ENCODE peak calls at places on chromosome 16, in five cellular contexts. One of them, this sample, is unnamed.

GRCh38 chr16:11601425-11601824 is 14.7 kb upstream of the LITAF start:
- DNase-seq in ovary: peak
- DNase-seq in kidney epithelial cell: no peak
- DNase-seq in NB4: no peak
- DNase-seq in esophagus squamous epithelium: no peak
- DNase-seq in this sample: no peak

GRCh38 chr16:89155184-89155679 is 16.3 kb upstream of the CDH15 start:
- DNase-seq in ovary: peak
- DNase-seq in kidney epithelial cell: no peak
- DNase-seq in NB4: no peak
- DNase-seq in esophagus squamous epithelium: no peak
- DNase-seq in this sample: no peak

GRCh38 chr16:79651363-79651762 is 50.8 kb upstream of the MAF start:
- DNase-seq in ovary: peak
- DNase-seq in kidney epithelial cell: no peak
- DNase-seq in NB4: no peak
- DNase-seq in esophagus squamous epithelium: no peak
- DNase-seq in this sample: no peak

GRCh38 chr16:2598723-2599122 is 60.9 kb downstream of the PDPK1 start:
- DNase-seq in ovary: no peak
- DNase-seq in kidney epithelial cell: no peak
- DNase-seq in NB4: no peak
- DNase-seq in esophagus squamous epithelium: no peak
- DNase-seq in this sample: no peak

GRCh38 chr16:5615868-5616642 is 518.5 kb upstream of the EEF2KMT start:
- DNase-seq in ovary: no peak
- DNase-seq in kidney epithelial cell: no peak
- DNase-seq in NB4: peak
- DNase-seq in esophagus squamous epithelium: no peak
- DNase-seq in this sample: peak

GRCh38 chr16:879461-879861 is 78.9 kb upstream of the GNG13 start:
- DNase-seq in ovary: peak
- DNase-seq in kidney epithelial cell: no peak
- DNase-seq in NB4: no peak
- DNase-seq in esophagus squamous epithelium: no peak
- DNase-seq in this sample: no peak

GRCh38 chr16:47375423-47375822 is 85.4 kb downstream of the ITFG1 start:
- DNase-seq in ovary: no peak
- DNase-seq in kidney epithelial cell: no peak
- DNase-seq in NB4: no peak
- DNase-seq in esophagus squamous epithelium: no peak
- DNase-seq in this sample: no peak

GRCh38 chr16:17414421-17414820 is 56.3 kb downstream of the XYLT1 start:
- DNase-seq in ovary: no peak
- DNase-seq in kidney epithelial cell: no peak
- DNase-seq in NB4: peak
- DNase-seq in esophagus squamous epithelium: no peak
- DNase-seq in this sample: peak

GRCh38 chr16:10920726-10921427 is 21.4 kb downstream of the DEXI start:
- DNase-seq in ovary: no peak
- DNase-seq in kidney epithelial cell: peak
- DNase-seq in NB4: no peak
- DNase-seq in esophagus squamous epithelium: no peak
- DNase-seq in this sample: no peak

GRCh38 chr16:87235810-87236515 is 81.2 kb downstream of the C16orf95 start:
- DNase-seq in ovary: no peak
- DNase-seq in kidney epithelial cell: no peak
- DNase-seq in NB4: peak
- DNase-seq in esophagus squamous epithelium: no peak
- DNase-seq in this sample: peak

GRCh38 chr16:29641561-29641960 is 21.5 kb upstream of the SPN start:
- DNase-seq in ovary: no peak
- DNase-seq in kidney epithelial cell: no peak
- DNase-seq in NB4: peak
- DNase-seq in esophagus squamous epithelium: no peak
- DNase-seq in this sample: peak
- TF ChIP-seq CTCF in ovary: no peak
- TF ChIP-seq CTCF in kidney epithelial cell: peak
- TF ChIP-seq CTCF in NB4: no peak
- TF ChIP-seq CTCF in esophagus squamous epithelium: no peak
- TF ChIP-seq CTCF in this sample: peak

GRCh38 chr16:66661210-66661560 is 35.4 kb downstream of the CMTM4 start:
- DNase-seq in ovary: no peak
- DNase-seq in kidney epithelial cell: peak
- DNase-seq in NB4: no peak
- DNase-seq in esophagus squamous epithelium: no peak
- DNase-seq in this sample: no peak

GRCh38 chr16:66660422-66661209 is 35.9 kb downstream of the CMTM4 start:
- DNase-seq in ovary: peak
- DNase-seq in kidney epithelial cell: peak
- DNase-seq in NB4: peak
- DNase-seq in esophagus squamous epithelium: no peak
- DNase-seq in this sample: no peak

GRCh38 chr16:66656547-66656946 is 40.0 kb downstream of the CMTM4 start:
- DNase-seq in ovary: no peak
- DNase-seq in kidney epithelial cell: no peak
- DNase-seq in NB4: no peak
- DNase-seq in esophagus squamous epithelium: no peak
- DNase-seq in this sample: no peak

GRCh38 chr16:66658143-66658859 is 38.2 kb downstream of the CMTM4 start:
- DNase-seq in ovary: no peak
- DNase-seq in kidney epithelial cell: no peak
- DNase-seq in NB4: peak
- DNase-seq in esophagus squamous epithelium: no peak
- DNase-seq in this sample: no peak

DNA sequence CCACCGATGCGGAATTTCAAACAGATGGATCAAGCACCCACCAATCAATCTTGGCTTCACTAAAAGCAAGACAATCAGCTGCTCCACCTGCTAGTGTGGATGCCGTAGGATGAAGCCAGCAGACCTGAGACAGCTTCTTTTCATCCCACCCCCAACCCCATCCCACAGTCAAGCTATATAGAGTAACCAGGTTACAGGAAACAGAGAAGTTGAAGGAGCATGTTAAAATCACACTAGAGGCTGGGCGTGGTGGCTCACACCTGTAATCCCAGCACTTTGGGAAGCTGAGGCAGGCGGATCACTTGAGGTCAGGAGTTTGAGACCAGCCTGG is 37.7 kb downstream of the CMTM4 start:
- DNase-seq in ovary: no peak
- DNase-seq in kidney epithelial cell: no peak
- DNase-seq in NB4: no peak
- DNase-seq in esophagus squamous epithelium: no peak
- DNase-seq in this sample: no peak
- H3K4me3 ChIP-seq in ovary: no peak
- H3K4me3 ChIP-seq in kidney epithelial cell: no peak
- H3K4me3 ChIP-seq in NB4: no peak
- H3K4me3 ChIP-seq in esophagus squamous epithelium: no peak
- H3K4me3 ChIP-seq in this sample: no peak

DNA sequence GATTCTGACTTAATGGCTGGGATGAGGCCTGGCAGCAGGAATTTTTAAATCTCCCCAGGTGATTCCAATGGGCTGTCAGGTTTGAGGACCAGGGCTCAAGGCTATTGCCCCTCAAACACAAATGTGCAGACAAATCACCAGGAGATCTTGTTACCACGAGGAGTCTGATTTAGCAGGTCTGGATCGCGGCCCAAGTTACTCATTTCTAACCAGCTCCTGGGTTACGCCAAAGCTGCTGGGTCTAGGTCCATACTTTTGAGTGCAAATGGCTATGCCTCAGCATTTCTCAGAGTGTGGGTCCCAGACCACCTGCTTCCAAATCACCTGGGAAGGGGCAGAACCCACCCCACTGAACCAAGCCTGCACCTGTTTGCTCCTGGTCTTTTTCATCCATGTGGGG is 33.1 kb downstream of the CNGB1 start:
- DNase-seq in ovary: no peak
- DNase-seq in kidney epithelial cell: no peak
- DNase-seq in NB4: no peak
- DNase-seq in esophagus squamous epithelium: no peak
- DNase-seq in this sample: no peak
- TF ChIP-seq CTCF in ovary: no peak
- TF ChIP-seq CTCF in kidney epithelial cell: no peak
- TF ChIP-seq CTCF in NB4: no peak
- TF ChIP-seq CTCF in esophagus squamous epithelium: no peak
- TF ChIP-seq CTCF in this sample: no peak

GRCh38 chr16:81478294-81478693 is 33.7 kb downstream of the CMIP start:
- DNase-seq in ovary: no peak
- DNase-seq in kidney epithelial cell: no peak
- DNase-seq in NB4: no peak
- DNase-seq in esophagus squamous epithelium: no peak
- DNase-seq in this sample: no peak
- H3K4me3 ChIP-seq in ovary: no peak
- H3K4me3 ChIP-seq in kidney epithelial cell: no peak
- H3K4me3 ChIP-seq in NB4: peak
- H3K4me3 ChIP-seq in esophagus squamous epithelium: no peak
- H3K4me3 ChIP-seq in this sample: peak

This sample was measured in OCI-LY7.